ENCODE peak calls at places on chromosomes 3 and 15, in seven cellular contexts. O is KBM-7, L is tibial artery, S is ELR, Q is NCI-H1436, E is NCI-H524, X is left ventricle myocardium inferior. D is an unnamed sample.
A peak's percentile ranks its signal among the peaks of the same experiment; 100 is the strongest.

GRCh38 chr3:189914799-189915198 is 205.9 kb downstream of the P3H2 start:
- DNase-seq in O (no peak), L (no peak), S (peak; percentile 94), Q (no peak), E (no peak), X (no peak), D (no peak)

GRCh38 chr3:37741644-37742043 is 120.0 kb upstream of the CTDSPL start:
- DNase-seq in O (peak; percentile 28), L (peak; percentile 86), S (peak; percentile 19), Q (no peak), E (peak; percentile 31), X (peak; percentile 63), D (peak; percentile 33)

GRCh38 chr15:73632670-73633058 is 525 bp downstream of the NPTN start:
- DNase-seq in O (no peak), L (no peak), S (no peak), Q (no peak), E (no peak), X (peak; percentile 31), D (no peak)

GRCh38 chr3:123346726-123347125 is 102.2 kb downstream of the ADCY5 start:
- DNase-seq in O (no peak), L (peak; percentile 87), S (no peak), Q (no peak), E (peak; percentile 95), X (peak; percentile 64), D (no peak)

GRCh38 chr3:79018671-79019136 is 749.1 kb downstream of the ROBO1 start:
- DNase-seq in O (peak; percentile 34), L (peak; percentile 79), S (peak; percentile 72), Q (no peak), E (peak; percentile 45), X (peak; percentile 56), D (no peak)

GRCh38 chr3:4409415-4409814 is 57.7 kb downstream of the SUMF1 start:
- DNase-seq in O (no peak), L (no peak), S (no peak), Q (no peak), E (no peak), X (no peak), D (no peak)

GRCh38 chr3:107753494-107753893 is 230.7 kb downstream of the BBX start:
- DNase-seq in O (peak; percentile 80), L (no peak), S (peak; percentile 62), Q (peak; percentile 64), E (peak; percentile 44), X (no peak), D (peak; percentile 34)

GRCh38 chr15:73914145-73914544 is 12.1 kb upstream of the LOXL1 start:
- DNase-seq in O (peak; percentile 51), L (no peak), S (no peak), Q (no peak), E (no peak), X (no peak), D (no peak)

GRCh38 chr15:88904808-88905327 is 8.3 kb downstream of the MFGE8 start:
- DNase-seq in O (peak; percentile 95), L (peak; percentile 90), S (peak; percentile 77), Q (peak; percentile 63), E (peak; percentile 38), X (peak; percentile 85), D (peak; percentile 24)

GRCh38 chr15:66253643-66254363 is at the start of gene MEGF11:
- DNase-seq in O (peak; percentile 38), L (no peak), S (peak; percentile 32), Q (peak; percentile 49), E (peak; percentile 34), X (peak; percentile 25), D (no peak)

GRCh38 chr3:183188895-183189462 is 26.4 kb upstream of the LAMP3 start:
- DNase-seq in O (peak; percentile 49), L (no peak), S (peak; percentile 41), Q (peak; percentile 19), E (peak; percentile 4), X (peak; percentile 28), D (no peak)

GRCh38 chr15:98937413-98938104 is 70.0 kb downstream of the PGPEP1L start:
- DNase-seq in O (no peak), L (no peak), S (no peak), Q (no peak), E (no peak), X (no peak), D (no peak)

GRCh38 chr3:134803051-134803505 is 8.0 kb downstream of the EPHB1 start:
- DNase-seq in O (no peak), L (no peak), S (no peak), Q (no peak), E (no peak), X (no peak), D (no peak)

GRCh38 chr15:58491151-58491473 is 59.3 kb downstream of the LIPC start:
- DNase-seq in O (no peak), L (no peak), S (no peak), Q (no peak), E (no peak), X (no peak), D (no peak)

D was measured in NCI-H1092.